ENCODE peak calls at places on chromosomes 16 and 17, in four cellular contexts. One of them, this sample, is unnamed. For H3K27me3, the result is how much of the 10 kb centered on the place peaks cover.

GRCh38 chr17:39973496-39973895 is 7.1 kb upstream of the PSMD3 start:
- DNase-seq in cardiac muscle cell: peak
- DNase-seq in PC-3: no peak
- DNase-seq in uterus: no peak
- DNase-seq in this sample: no peak

GRCh38 chr16:75251280-75252048 is at the start of gene BCAR1:
- DNase-seq in cardiac muscle cell: peak
- DNase-seq in PC-3: peak
- DNase-seq in uterus: peak
- DNase-seq in this sample: peak

GRCh38 chr17:7767425-7768021 is 50.0 kb downstream of the DNAH2 start:
- DNase-seq in cardiac muscle cell: peak
- DNase-seq in PC-3: no peak
- DNase-seq in uterus: no peak
- DNase-seq in this sample: no peak

GRCh38 chr16:640614-641013 is 1.0 kb upstream of the MCRIP2 start:
- DNase-seq in cardiac muscle cell: no peak
- DNase-seq in PC-3: no peak
- DNase-seq in uterus: no peak
- DNase-seq in this sample: no peak

GRCh38 chr16:48126801-48127644 is 28.8 kb downstream of the ABCC12 start:
- DNase-seq in cardiac muscle cell: peak
- DNase-seq in PC-3: peak
- DNase-seq in uterus: no peak
- DNase-seq in this sample: peak

GRCh38 chr17:12070561-12070960 is 49.9 kb downstream of the MAP2K4 start:
- DNase-seq in cardiac muscle cell: peak
- DNase-seq in PC-3: peak
- DNase-seq in uterus: no peak
- DNase-seq in this sample: peak

GRCh38 chr16:80006175-80006895 is 405.8 kb upstream of the MAF start:
- DNase-seq in cardiac muscle cell: peak
- DNase-seq in PC-3: no peak
- DNase-seq in uterus: no peak
- DNase-seq in this sample: no peak

GRCh38 chr17:2950846-2951245 is 112.6 kb downstream of the OR1D5 start:
- DNase-seq in cardiac muscle cell: no peak
- DNase-seq in PC-3: no peak
- DNase-seq in uterus: no peak
- DNase-seq in this sample: no peak

GRCh38 chr17:65547253-65547670 is 14.2 kb downstream of the AXIN2 start:
- DNase-seq in cardiac muscle cell: no peak
- DNase-seq in PC-3: no peak
- DNase-seq in uterus: peak
- DNase-seq in this sample: no peak

GRCh38 chr16:6018848-6019489 is 921.4 kb upstream of the EEF2KMT start:
- DNase-seq in cardiac muscle cell: no peak
- DNase-seq in PC-3: no peak
- DNase-seq in uterus: no peak
- DNase-seq in this sample: no peak

GRCh38 chr16:50403491-50403890 is 34.7 kb upstream of the BRD7 start:
- DNase-seq in cardiac muscle cell: no peak
- DNase-seq in PC-3: no peak
- DNase-seq in uterus: no peak
- DNase-seq in this sample: no peak

GRCh38 chr17:68482576-68483001 is 25.3 kb upstream of the WIPI1 start:
- DNase-seq in cardiac muscle cell: no peak
- DNase-seq in PC-3: no peak
- DNase-seq in uterus: no peak
- DNase-seq in this sample: no peak

GRCh38 chr16:5523794-5524193 is 426.2 kb upstream of the EEF2KMT start:
- DNase-seq in cardiac muscle cell: no peak
- DNase-seq in PC-3: no peak
- DNase-seq in uterus: no peak
- DNase-seq in this sample: no peak

GRCh38 chr16:4323071-4323844 is 7.4 kb downstream of the GLIS2 start:
- DNase-seq in cardiac muscle cell: no peak
- DNase-seq in PC-3: no peak
- DNase-seq in uterus: no peak
- DNase-seq in this sample: no peak

GRCh38 chr17:35423761-35424160 is 8.5 kb downstream of the SLFN12 start:
- DNase-seq in cardiac muscle cell: peak
- DNase-seq in PC-3: no peak
- DNase-seq in uterus: no peak
- DNase-seq in this sample: no peak

GRCh38 chr17:71970312-71970711 is 150.5 kb upstream of the SOX9 start:
- DNase-seq in cardiac muscle cell: no peak
- DNase-seq in PC-3: peak
- DNase-seq in uterus: no peak
- DNase-seq in this sample: no peak

GRCh38 chr17:70345061-70345460 is 175.7 kb downstream of the KCNJ2 start:
- DNase-seq in cardiac muscle cell: no peak
- DNase-seq in PC-3: no peak
- DNase-seq in uterus: no peak
- DNase-seq in this sample: no peak

GRCh38 chr17:28727727-28728363 is 743 bp upstream of the NEK8 start:
- DNase-seq in cardiac muscle cell: peak
- DNase-seq in PC-3: peak
- DNase-seq in uterus: peak
- DNase-seq in this sample: peak

GRCh38 chr17:81636505-81637288 is at the start of the genes NPLOC4 and TSPAN10:
- DNase-seq in cardiac muscle cell: peak
- DNase-seq in PC-3: peak
- DNase-seq in uterus: peak
- DNase-seq in this sample: peak

GRCh38 chr16:58462997-58463891 is 36.7 kb upstream of the NDRG4 start:
- DNase-seq in cardiac muscle cell: no peak
- DNase-seq in PC-3: no peak
- DNase-seq in uterus: no peak
- DNase-seq in this sample: peak

GRCh38 chr17:32331243-32332040 is 10.5 kb downstream of the C17orf75 start:
- DNase-seq in cardiac muscle cell: peak
- DNase-seq in PC-3: no peak
- DNase-seq in uterus: no peak
- DNase-seq in this sample: no peak

GRCh38 chr17:59427425-59427921 is 96.0 kb downstream of the YPEL2 start:
- DNase-seq in cardiac muscle cell: peak
- DNase-seq in PC-3: peak
- DNase-seq in uterus: peak
- DNase-seq in this sample: peak

GRCh38 chr17:20206068-20206467 is 196.9 kb downstream of the SPECC1 start:
- DNase-seq in cardiac muscle cell: peak
- DNase-seq in PC-3: peak
- DNase-seq in uterus: peak
- DNase-seq in this sample: no peak

GRCh38 chr16:88955906-88956305 is 21.1 kb downstream of the CBFA2T3 start:
- DNase-seq in cardiac muscle cell: no peak
- DNase-seq in PC-3: no peak
- DNase-seq in uterus: no peak
- DNase-seq in this sample: no peak

GRCh38 chr17:75390982-75391381 is 14.5 kb downstream of the GRB2 start:
- DNase-seq in cardiac muscle cell: peak
- DNase-seq in PC-3: no peak
- DNase-seq in uterus: no peak
- DNase-seq in this sample: no peak

GRCh38 chr16:3814755-3815154 is 65.8 kb downstream of the CREBBP start:
- DNase-seq in cardiac muscle cell: no peak
- DNase-seq in PC-3: no peak
- DNase-seq in uterus: no peak
- DNase-seq in this sample: no peak

GRCh38 chr16:17602678-17603077 is 131.9 kb upstream of the XYLT1 start:
- DNase-seq in cardiac muscle cell: no peak
- DNase-seq in PC-3: no peak
- DNase-seq in uterus: no peak
- DNase-seq in this sample: no peak

GRCh38 chr16:55470533-55471371 is 8.2 kb upstream of the MMP2 start:
- DNase-seq in cardiac muscle cell: peak
- DNase-seq in PC-3: peak
- DNase-seq in uterus: no peak
- DNase-seq in this sample: no peak

DNA sequence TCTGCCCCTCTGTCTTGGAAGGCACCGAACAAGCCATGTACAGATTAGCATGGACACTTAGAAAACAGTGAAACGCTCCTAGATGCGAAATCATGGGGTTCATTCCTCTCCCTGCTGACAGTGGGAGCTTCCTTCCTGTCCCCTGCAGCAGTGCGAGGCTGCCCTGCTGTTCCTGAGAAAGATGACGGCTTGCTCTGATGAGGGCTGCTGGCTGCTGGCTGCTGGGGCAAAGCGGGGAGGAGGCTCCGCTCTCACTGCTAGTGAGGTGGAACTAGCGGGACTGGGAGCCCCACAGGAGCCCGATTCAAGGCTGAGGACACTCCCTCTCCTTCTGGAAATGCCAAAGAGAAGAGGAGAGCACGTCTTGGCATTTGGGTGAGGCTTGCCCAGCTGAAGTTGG is 25.9 kb upstream of the CACNG4 start:
- DNase-seq in cardiac muscle cell: no peak
- DNase-seq in PC-3: no peak
- DNase-seq in uterus: no peak
- DNase-seq in this sample: no peak
- H3K27me3 ChIP-seq in cardiac muscle cell: under half
- H3K27me3 ChIP-seq in PC-3: under half
- H3K27me3 ChIP-seq in uterus: under half
- H3K27me3 ChIP-seq in this sample: under half

GRCh38 chr16:30585400-30586191 is at the start of gene ZNF785:
- DNase-seq in cardiac muscle cell: peak
- DNase-seq in PC-3: peak
- DNase-seq in uterus: peak
- DNase-seq in this sample: peak
- TF ChIP-seq CTCF in cardiac muscle cell: peak
- TF ChIP-seq CTCF in PC-3: no peak
- TF ChIP-seq CTCF in uterus: no peak
- TF ChIP-seq CTCF in this sample: peak

DNA sequence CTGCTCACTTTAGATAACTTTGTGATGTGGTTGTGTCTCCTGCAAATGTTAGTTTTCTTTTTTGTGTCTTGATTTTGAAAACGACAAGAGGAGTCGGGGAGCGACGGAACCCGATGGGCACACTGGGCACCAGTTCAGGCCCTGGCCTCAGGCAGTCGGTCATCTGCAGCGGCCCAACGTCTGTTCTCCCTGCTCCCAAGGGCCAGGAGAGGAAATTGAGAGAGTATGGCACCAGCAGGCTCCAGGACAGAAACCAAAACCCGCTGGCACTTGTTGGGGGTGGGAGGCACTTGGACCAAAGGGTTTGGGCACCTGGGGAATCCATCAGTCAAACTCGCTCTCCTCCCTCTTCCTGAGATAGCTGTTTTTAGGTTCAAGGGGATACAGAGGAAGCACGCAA is 17.2 kb downstream of the RBFOX3 start:
- DNase-seq in cardiac muscle cell: no peak
- DNase-seq in PC-3: no peak
- DNase-seq in uterus: no peak
- DNase-seq in this sample: no peak
- H3K27me3 ChIP-seq in cardiac muscle cell: under half
- H3K27me3 ChIP-seq in PC-3: half or more
- H3K27me3 ChIP-seq in uterus: under half
- H3K27me3 ChIP-seq in this sample: under half

GRCh38 chr16:31871510-31871909 is 2.1 kb upstream of the ZNF267 start:
- DNase-seq in cardiac muscle cell: no peak
- DNase-seq in PC-3: no peak
- DNase-seq in uterus: no peak
- DNase-seq in this sample: no peak

GRCh38 chr16:31870809-31871208 is 2.8 kb upstream of the ZNF267 start:
- DNase-seq in cardiac muscle cell: no peak
- DNase-seq in PC-3: no peak
- DNase-seq in uterus: no peak
- DNase-seq in this sample: no peak

GRCh38 chr16:31868164-31868563 is 5.4 kb upstream of the ZNF267 start:
- DNase-seq in cardiac muscle cell: no peak
- DNase-seq in PC-3: no peak
- DNase-seq in uterus: no peak
- DNase-seq in this sample: no peak

GRCh38 chr16:31869511-31870201 is 4.0 kb upstream of the ZNF267 start:
- DNase-seq in cardiac muscle cell: peak
- DNase-seq in PC-3: peak
- DNase-seq in uterus: no peak
- DNase-seq in this sample: peak

DNA sequence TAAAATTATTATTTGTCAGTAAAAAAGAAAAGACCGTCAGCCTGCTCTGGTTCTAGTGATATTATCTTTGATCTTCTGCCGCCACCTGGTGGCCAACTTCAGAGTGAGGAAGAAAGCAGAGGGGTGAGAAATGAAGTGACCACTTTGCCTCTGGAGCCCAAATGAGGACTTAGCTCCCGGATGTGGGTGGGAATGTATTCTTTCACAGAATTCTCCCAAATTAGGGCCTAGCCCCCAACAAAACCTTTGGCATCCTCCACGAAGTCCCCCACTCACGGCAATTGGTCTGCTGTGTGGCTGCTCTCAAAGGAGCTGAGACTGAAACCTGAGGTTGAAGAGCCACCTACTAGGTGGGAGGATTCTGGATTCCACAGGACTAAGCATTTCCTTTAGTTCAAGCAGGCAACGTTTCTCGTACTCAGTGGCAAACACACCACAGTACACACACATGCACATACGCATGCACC is 4.9 kb upstream of the ZNF267 start:
- DNase-seq in cardiac muscle cell: peak
- DNase-seq in PC-3: peak
- DNase-seq in uterus: peak
- DNase-seq in this sample: peak
- TF ChIP-seq CTCF in cardiac muscle cell: peak
- TF ChIP-seq CTCF in PC-3: peak
- TF ChIP-seq CTCF in uterus: peak
- TF ChIP-seq CTCF in this sample: peak